ENCODE peak calls at places on chromosomes 4 and X, in six cellular contexts. One of them, this sample, is unnamed.

GRCh38 chr4:137387924-137388323 is 144.4 kb downstream of the PCDH18 start:
- DNase-seq in GM03348: peak
- DNase-seq in C1 segment of cervical spinal cord: no peak
- DNase-seq in astrocyte of the cerebellum: peak
- DNase-seq in activated T-cell treated with anti-CD3 and anti-CD28 coated beads for 24 hours: no peak
- DNase-seq in IMR-90: peak
- DNase-seq in this sample: no peak

GRCh38 chr4:40630335-40631021 is 814 bp upstream of the RBM47 start:
- DNase-seq in GM03348: no peak
- DNase-seq in C1 segment of cervical spinal cord: no peak
- DNase-seq in astrocyte of the cerebellum: no peak
- DNase-seq in activated T-cell treated with anti-CD3 and anti-CD28 coated beads for 24 hours: no peak
- DNase-seq in IMR-90: no peak
- DNase-seq in this sample: no peak

GRCh38 chrX:132452911-132453550 is 35.8 kb downstream of the MBNL3 start:
- DNase-seq in GM03348: no peak
- DNase-seq in C1 segment of cervical spinal cord: no peak
- DNase-seq in astrocyte of the cerebellum: no peak
- DNase-seq in activated T-cell treated with anti-CD3 and anti-CD28 coated beads for 24 hours: no peak
- DNase-seq in IMR-90: no peak
- DNase-seq in this sample: no peak

GRCh38 chr4:173318648-173319211 is 15.4 kb downstream of the HMGB2 start:
- DNase-seq in GM03348: peak
- DNase-seq in C1 segment of cervical spinal cord: no peak
- DNase-seq in astrocyte of the cerebellum: peak
- DNase-seq in activated T-cell treated with anti-CD3 and anti-CD28 coated beads for 24 hours: no peak
- DNase-seq in IMR-90: peak
- DNase-seq in this sample: no peak

GRCh38 chrX:129193357-129193756 is 329.9 kb downstream of the SMARCA1 start:
- DNase-seq in GM03348: no peak
- DNase-seq in C1 segment of cervical spinal cord: no peak
- DNase-seq in astrocyte of the cerebellum: no peak
- DNase-seq in activated T-cell treated with anti-CD3 and anti-CD28 coated beads for 24 hours: no peak
- DNase-seq in IMR-90: no peak
- DNase-seq in this sample: no peak

GRCh38 chr4:6180841-6181631 is 19.3 kb downstream of the JAKMIP1 start:
- DNase-seq in GM03348: no peak
- DNase-seq in C1 segment of cervical spinal cord: no peak
- DNase-seq in astrocyte of the cerebellum: no peak
- DNase-seq in activated T-cell treated with anti-CD3 and anti-CD28 coated beads for 24 hours: peak
- DNase-seq in IMR-90: no peak
- DNase-seq in this sample: no peak

GRCh38 chr4:4582653-4583052 is 40.8 kb upstream of the STX18 start:
- DNase-seq in GM03348: no peak
- DNase-seq in C1 segment of cervical spinal cord: no peak
- DNase-seq in astrocyte of the cerebellum: no peak
- DNase-seq in activated T-cell treated with anti-CD3 and anti-CD28 coated beads for 24 hours: no peak
- DNase-seq in IMR-90: no peak
- DNase-seq in this sample: no peak

GRCh38 chrX:71616672-71617529 is 1.4 kb downstream of the CXCR3 start:
- DNase-seq in GM03348: no peak
- DNase-seq in C1 segment of cervical spinal cord: no peak
- DNase-seq in astrocyte of the cerebellum: no peak
- DNase-seq in activated T-cell treated with anti-CD3 and anti-CD28 coated beads for 24 hours: no peak
- DNase-seq in IMR-90: no peak
- DNase-seq in this sample: no peak

GRCh38 chrX:154457491-154458115 is 478 bp upstream of the PLXNA3 start:
- DNase-seq in GM03348: peak
- DNase-seq in C1 segment of cervical spinal cord: no peak
- DNase-seq in astrocyte of the cerebellum: no peak
- DNase-seq in activated T-cell treated with anti-CD3 and anti-CD28 coated beads for 24 hours: peak
- DNase-seq in IMR-90: no peak
- DNase-seq in this sample: no peak

GRCh38 chr4:184450743-184451142 is 23.6 kb downstream of the IRF2 start:
- DNase-seq in GM03348: no peak
- DNase-seq in C1 segment of cervical spinal cord: no peak
- DNase-seq in astrocyte of the cerebellum: no peak
- DNase-seq in activated T-cell treated with anti-CD3 and anti-CD28 coated beads for 24 hours: no peak
- DNase-seq in IMR-90: no peak
- DNase-seq in this sample: no peak

GRCh38 chr4:146585761-146586333 is 52.8 kb upstream of the POU4F2 start:
- DNase-seq in GM03348: peak
- DNase-seq in C1 segment of cervical spinal cord: no peak
- DNase-seq in astrocyte of the cerebellum: no peak
- DNase-seq in activated T-cell treated with anti-CD3 and anti-CD28 coated beads for 24 hours: no peak
- DNase-seq in IMR-90: peak
- DNase-seq in this sample: no peak

GRCh38 chrX:26783512-26784225 is 567.7 kb downstream of the MAGEB5 start:
- DNase-seq in GM03348: peak
- DNase-seq in C1 segment of cervical spinal cord: no peak
- DNase-seq in astrocyte of the cerebellum: peak
- DNase-seq in activated T-cell treated with anti-CD3 and anti-CD28 coated beads for 24 hours: no peak
- DNase-seq in IMR-90: peak
- DNase-seq in this sample: no peak

GRCh38 chr4:189124149-189124758 is 816.4 kb upstream of the FRG1 start:
- DNase-seq in GM03348: peak
- DNase-seq in C1 segment of cervical spinal cord: no peak
- DNase-seq in astrocyte of the cerebellum: peak
- DNase-seq in activated T-cell treated with anti-CD3 and anti-CD28 coated beads for 24 hours: no peak
- DNase-seq in IMR-90: peak
- DNase-seq in this sample: peak

GRCh38 chr4:40046311-40046980 is 10.2 kb upstream of the N4BP2 start:
- DNase-seq in GM03348: peak
- DNase-seq in C1 segment of cervical spinal cord: no peak
- DNase-seq in astrocyte of the cerebellum: peak
- DNase-seq in activated T-cell treated with anti-CD3 and anti-CD28 coated beads for 24 hours: peak
- DNase-seq in IMR-90: peak
- DNase-seq in this sample: no peak

GRCh38 chr4:176005766-176006165 is 59.9 kb upstream of the WDR17 start:
- DNase-seq in GM03348: no peak
- DNase-seq in C1 segment of cervical spinal cord: no peak
- DNase-seq in astrocyte of the cerebellum: no peak
- DNase-seq in activated T-cell treated with anti-CD3 and anti-CD28 coated beads for 24 hours: no peak
- DNase-seq in IMR-90: no peak
- DNase-seq in this sample: no peak

GRCh38 chrX:22742174-22742573 is 257.6 kb upstream of the DDX53 start:
- DNase-seq in GM03348: peak
- DNase-seq in C1 segment of cervical spinal cord: no peak
- DNase-seq in astrocyte of the cerebellum: no peak
- DNase-seq in activated T-cell treated with anti-CD3 and anti-CD28 coated beads for 24 hours: no peak
- DNase-seq in IMR-90: peak
- DNase-seq in this sample: no peak

GRCh38 chr4:42627887-42628646 is 28.8 kb downstream of the ATP8A1 start:
- DNase-seq in GM03348: no peak
- DNase-seq in C1 segment of cervical spinal cord: no peak
- DNase-seq in astrocyte of the cerebellum: no peak
- DNase-seq in activated T-cell treated with anti-CD3 and anti-CD28 coated beads for 24 hours: peak
- DNase-seq in IMR-90: no peak
- DNase-seq in this sample: no peak

GRCh38 chr4:115970859-115971258 is 857.4 kb upstream of the NDST4 start:
- DNase-seq in GM03348: no peak
- DNase-seq in C1 segment of cervical spinal cord: no peak
- DNase-seq in astrocyte of the cerebellum: no peak
- DNase-seq in activated T-cell treated with anti-CD3 and anti-CD28 coated beads for 24 hours: no peak
- DNase-seq in IMR-90: no peak
- DNase-seq in this sample: no peak

GRCh38 chr4:128630881-128631280 is 178.6 kb upstream of the JADE1 start:
- DNase-seq in GM03348: no peak
- DNase-seq in C1 segment of cervical spinal cord: no peak
- DNase-seq in astrocyte of the cerebellum: no peak
- DNase-seq in activated T-cell treated with anti-CD3 and anti-CD28 coated beads for 24 hours: no peak
- DNase-seq in IMR-90: peak
- DNase-seq in this sample: no peak

GRCh38 chr4:73507541-73507940 is 26.0 kb downstream of the AFM start:
- DNase-seq in GM03348: no peak
- DNase-seq in C1 segment of cervical spinal cord: no peak
- DNase-seq in astrocyte of the cerebellum: no peak
- DNase-seq in activated T-cell treated with anti-CD3 and anti-CD28 coated beads for 24 hours: no peak
- DNase-seq in IMR-90: no peak
- DNase-seq in this sample: no peak

GRCh38 chr4:144591401-144591800 is 54.6 kb upstream of the HHIP start:
- DNase-seq in GM03348: peak
- DNase-seq in C1 segment of cervical spinal cord: no peak
- DNase-seq in astrocyte of the cerebellum: peak
- DNase-seq in activated T-cell treated with anti-CD3 and anti-CD28 coated beads for 24 hours: no peak
- DNase-seq in IMR-90: peak
- DNase-seq in this sample: no peak

GRCh38 chr4:83207497-83208105 is 77.0 kb downstream of the COQ2 start:
- DNase-seq in GM03348: peak
- DNase-seq in C1 segment of cervical spinal cord: no peak
- DNase-seq in astrocyte of the cerebellum: peak
- DNase-seq in activated T-cell treated with anti-CD3 and anti-CD28 coated beads for 24 hours: no peak
- DNase-seq in IMR-90: peak
- DNase-seq in this sample: no peak

GRCh38 chr4:24846716-24847115 is 51.3 kb downstream of the SOD3 start:
- DNase-seq in GM03348: no peak
- DNase-seq in C1 segment of cervical spinal cord: no peak
- DNase-seq in astrocyte of the cerebellum: no peak
- DNase-seq in activated T-cell treated with anti-CD3 and anti-CD28 coated beads for 24 hours: no peak
- DNase-seq in IMR-90: no peak
- DNase-seq in this sample: no peak

GRCh38 chr4:89757154-89757723 is 79.7 kb downstream of the SNCA start:
- DNase-seq in GM03348: no peak
- DNase-seq in C1 segment of cervical spinal cord: no peak
- DNase-seq in astrocyte of the cerebellum: no peak
- DNase-seq in activated T-cell treated with anti-CD3 and anti-CD28 coated beads for 24 hours: no peak
- DNase-seq in IMR-90: no peak
- DNase-seq in this sample: no peak

GRCh38 chr4:24073948-24074347 is 184.1 kb upstream of the PPARGC1A start:
- DNase-seq in GM03348: no peak
- DNase-seq in C1 segment of cervical spinal cord: no peak
- DNase-seq in astrocyte of the cerebellum: no peak
- DNase-seq in activated T-cell treated with anti-CD3 and anti-CD28 coated beads for 24 hours: no peak
- DNase-seq in IMR-90: no peak
- DNase-seq in this sample: no peak

GRCh38 chr4:87152310-87153061 is 67.9 kb downstream of the KLHL8 start:
- DNase-seq in GM03348: no peak
- DNase-seq in C1 segment of cervical spinal cord: no peak
- DNase-seq in astrocyte of the cerebellum: no peak
- DNase-seq in activated T-cell treated with anti-CD3 and anti-CD28 coated beads for 24 hours: no peak
- DNase-seq in IMR-90: no peak
- DNase-seq in this sample: no peak

GRCh38 chrX:143095841-143096240 is 70.1 kb downstream of the SPANXN4 start:
- DNase-seq in GM03348: no peak
- DNase-seq in C1 segment of cervical spinal cord: no peak
- DNase-seq in astrocyte of the cerebellum: no peak
- DNase-seq in activated T-cell treated with anti-CD3 and anti-CD28 coated beads for 24 hours: no peak
- DNase-seq in IMR-90: no peak
- DNase-seq in this sample: no peak

GRCh38 chr4:153233761-153234371 is 29.6 kb downstream of the TRIM2 start:
- DNase-seq in GM03348: peak
- DNase-seq in C1 segment of cervical spinal cord: no peak
- DNase-seq in astrocyte of the cerebellum: peak
- DNase-seq in activated T-cell treated with anti-CD3 and anti-CD28 coated beads for 24 hours: no peak
- DNase-seq in IMR-90: peak
- DNase-seq in this sample: no peak

GRCh38 chr4:139454111-139454600 is at the start of gene RAB33B:
- DNase-seq in GM03348: no peak
- DNase-seq in C1 segment of cervical spinal cord: peak
- DNase-seq in astrocyte of the cerebellum: peak
- DNase-seq in activated T-cell treated with anti-CD3 and anti-CD28 coated beads for 24 hours: no peak
- DNase-seq in IMR-90: peak
- DNase-seq in this sample: no peak

GRCh38 chr4:2441393-2442174 is 22.8 kb downstream of the CFAP99 start:
- DNase-seq in GM03348: peak
- DNase-seq in C1 segment of cervical spinal cord: no peak
- DNase-seq in astrocyte of the cerebellum: no peak
- DNase-seq in activated T-cell treated with anti-CD3 and anti-CD28 coated beads for 24 hours: peak
- DNase-seq in IMR-90: peak
- DNase-seq in this sample: no peak

GRCh38 chr4:183905593-183906485 is 732 bp downstream of the STOX2 start:
- DNase-seq in GM03348: peak
- DNase-seq in C1 segment of cervical spinal cord: no peak
- DNase-seq in astrocyte of the cerebellum: no peak
- DNase-seq in activated T-cell treated with anti-CD3 and anti-CD28 coated beads for 24 hours: no peak
- DNase-seq in IMR-90: peak
- DNase-seq in this sample: peak

GRCh38 chrX:108811891-108812290 is 75.5 kb upstream of the IRS4 start:
- DNase-seq in GM03348: no peak
- DNase-seq in C1 segment of cervical spinal cord: no peak
- DNase-seq in astrocyte of the cerebellum: no peak
- DNase-seq in activated T-cell treated with anti-CD3 and anti-CD28 coated beads for 24 hours: no peak
- DNase-seq in IMR-90: no peak
- DNase-seq in this sample: no peak